ENCODE peak calls at places on chromosomes 4 and X, in five cellular contexts. One of them, this sample, is unnamed.

GRCh38 chrX:40268126-40268525 is 170.4 kb upstream of the BCOR start:
- DNase-seq in ovary: no peak
- DNase-seq in fibroblast of lung: no peak
- DNase-seq in tibial artery: no peak
- DNase-seq in HCT116: no peak
- DNase-seq in this sample: no peak

GRCh38 chrX:34341258-34341657 is 209.1 kb upstream of the FAM47A start:
- DNase-seq in ovary: no peak
- DNase-seq in fibroblast of lung: no peak
- DNase-seq in tibial artery: no peak
- DNase-seq in HCT116: no peak
- DNase-seq in this sample: no peak

GRCh38 chrX:72100051-72100755 is 31.5 kb downstream of the RTL5 start:
- DNase-seq in ovary: no peak
- DNase-seq in fibroblast of lung: no peak
- DNase-seq in tibial artery: no peak
- DNase-seq in HCT116: no peak
- DNase-seq in this sample: no peak

GRCh38 chr4:71009796-71010588 is 16.5 kb downstream of the DCK start:
- DNase-seq in ovary: no peak
- DNase-seq in fibroblast of lung: peak; percentile 70
- DNase-seq in tibial artery: no peak
- DNase-seq in HCT116: peak; percentile 39
- DNase-seq in this sample: peak; percentile 56

GRCh38 chr4:185709802-185710486 is 102.0 kb downstream of the SORBS2 start:
- DNase-seq in ovary: no peak
- DNase-seq in fibroblast of lung: peak; percentile 18
- DNase-seq in tibial artery: no peak
- DNase-seq in HCT116: no peak
- DNase-seq in this sample: no peak

GRCh38 chr4:127425202-127425845 is 207.4 kb upstream of the INTU start:
- DNase-seq in ovary: no peak
- DNase-seq in fibroblast of lung: no peak
- DNase-seq in tibial artery: no peak
- DNase-seq in HCT116: no peak
- DNase-seq in this sample: no peak

GRCh38 chr4:24015782-24016181 is 125.9 kb upstream of the PPARGC1A start:
- DNase-seq in ovary: no peak
- DNase-seq in fibroblast of lung: no peak
- DNase-seq in tibial artery: no peak
- DNase-seq in HCT116: no peak
- DNase-seq in this sample: no peak

GRCh38 chrX:148316446-148316845 is 184.0 kb upstream of the AFF2 start:
- DNase-seq in ovary: no peak
- DNase-seq in fibroblast of lung: no peak
- DNase-seq in tibial artery: no peak
- DNase-seq in HCT116: no peak
- DNase-seq in this sample: no peak

GRCh38 chr4:173046818-173047217 is 121.8 kb upstream of the GALNT7 start:
- DNase-seq in ovary: no peak
- DNase-seq in fibroblast of lung: no peak
- DNase-seq in tibial artery: no peak
- DNase-seq in HCT116: no peak
- DNase-seq in this sample: peak; percentile 3

GRCh38 chrX:118521435-118521834 is 25.8 kb downstream of the DOCK11 start:
- DNase-seq in ovary: no peak
- DNase-seq in fibroblast of lung: peak; percentile 81
- DNase-seq in tibial artery: no peak
- DNase-seq in HCT116: no peak
- DNase-seq in this sample: peak; percentile 76

GRCh38 chrX:12789976-12790375 is 1.2 kb upstream of the PRPS2 start:
- DNase-seq in ovary: no peak
- DNase-seq in fibroblast of lung: no peak
- DNase-seq in tibial artery: no peak
- DNase-seq in HCT116: no peak
- DNase-seq in this sample: no peak

GRCh38 chr4:165905405-165906027 is 32.5 kb downstream of the TLL1 start:
- DNase-seq in ovary: no peak
- DNase-seq in fibroblast of lung: no peak
- DNase-seq in tibial artery: no peak
- DNase-seq in HCT116: no peak
- DNase-seq in this sample: no peak

GRCh38 chrX:41779058-41779564 is 55.1 kb downstream of the GPR82 start:
- DNase-seq in ovary: no peak
- DNase-seq in fibroblast of lung: peak; percentile 77
- DNase-seq in tibial artery: no peak
- DNase-seq in HCT116: peak; percentile 47
- DNase-seq in this sample: peak; percentile 85

GRCh38 chr4:137310156-137310555 is 222.1 kb downstream of the PCDH18 start:
- DNase-seq in ovary: no peak
- DNase-seq in fibroblast of lung: no peak
- DNase-seq in tibial artery: no peak
- DNase-seq in HCT116: no peak
- DNase-seq in this sample: peak; percentile 4

GRCh38 chr4:28225005-28225404 is 1364.4 kb downstream of the STIM2 start:
- DNase-seq in ovary: no peak
- DNase-seq in fibroblast of lung: peak; percentile 41
- DNase-seq in tibial artery: no peak
- DNase-seq in HCT116: peak; percentile 8
- DNase-seq in this sample: peak; percentile 67

GRCh38 chr4:154125340-154125739 is 336.5 kb upstream of the SFRP2 start:
- DNase-seq in ovary: no peak
- DNase-seq in fibroblast of lung: no peak
- DNase-seq in tibial artery: no peak
- DNase-seq in HCT116: no peak
- DNase-seq in this sample: no peak

GRCh38 chr4:16199132-16199531 is 27.1 kb downstream of the TAPT1 start:
- DNase-seq in ovary: no peak
- DNase-seq in fibroblast of lung: peak; percentile 56
- DNase-seq in tibial artery: no peak
- DNase-seq in HCT116: no peak
- DNase-seq in this sample: peak; percentile 37

GRCh38 chr4:38189445-38189844 is 229.2 kb downstream of the PTTG2 start:
- DNase-seq in ovary: no peak
- DNase-seq in fibroblast of lung: peak; percentile 96
- DNase-seq in tibial artery: no peak
- DNase-seq in HCT116: peak; percentile 90
- DNase-seq in this sample: peak; percentile 95

GRCh38 chrX:7432901-7433300 is 284.9 kb upstream of the PUDP start:
- DNase-seq in ovary: no peak
- DNase-seq in fibroblast of lung: no peak
- DNase-seq in tibial artery: no peak
- DNase-seq in HCT116: no peak
- DNase-seq in this sample: no peak

GRCh38 chrX:50180073-50180940 is 20.5 kb downstream of the AKAP4 start:
- DNase-seq in ovary: no peak
- DNase-seq in fibroblast of lung: no peak
- DNase-seq in tibial artery: no peak
- DNase-seq in HCT116: no peak
- DNase-seq in this sample: no peak

GRCh38 chr4:89889289-89889688 is 5.4 kb upstream of the MMRN1 start:
- DNase-seq in ovary: no peak
- DNase-seq in fibroblast of lung: no peak
- DNase-seq in tibial artery: peak; percentile 48
- DNase-seq in HCT116: no peak
- DNase-seq in this sample: no peak

GRCh38 chr4:39104255-39104654 is 42.2 kb downstream of the KLHL5 start:
- DNase-seq in ovary: no peak
- DNase-seq in fibroblast of lung: no peak
- DNase-seq in tibial artery: no peak
- DNase-seq in HCT116: no peak
- DNase-seq in this sample: peak; percentile 15

GRCh38 chrX:47198687-47199080 is 5.1 kb downstream of the UBA1 start:
- DNase-seq in ovary: no peak
- DNase-seq in fibroblast of lung: no peak
- DNase-seq in tibial artery: no peak
- DNase-seq in HCT116: no peak
- DNase-seq in this sample: no peak

GRCh38 chrX:84415155-84415554 is 87.1 kb downstream of the HDX start:
- DNase-seq in ovary: no peak
- DNase-seq in fibroblast of lung: no peak
- DNase-seq in tibial artery: no peak
- DNase-seq in HCT116: no peak
- DNase-seq in this sample: no peak

GRCh38 chrX:2862404-2862803 is 33.7 kb downstream of the GYG2 start:
- DNase-seq in ovary: no peak
- DNase-seq in fibroblast of lung: no peak
- DNase-seq in tibial artery: no peak
- DNase-seq in HCT116: no peak
- DNase-seq in this sample: no peak
- H3K9me3 ChIP-seq in ovary: no peaks in the 10 kb centered on the region
- H3K9me3 ChIP-seq in fibroblast of lung: no peaks in the 10 kb centered on the region
- H3K9me3 ChIP-seq in tibial artery: no peaks in the 10 kb centered on the region
- H3K9me3 ChIP-seq in HCT116: no peaks in the 10 kb centered on the region
- H3K9me3 ChIP-seq in this sample: no peaks in the 10 kb centered on the region

GRCh38 chrX:115939636-115940160 is 230.8 kb upstream of the AGTR2 start:
- DNase-seq in ovary: no peak
- DNase-seq in fibroblast of lung: no peak
- DNase-seq in tibial artery: no peak
- DNase-seq in HCT116: no peak
- DNase-seq in this sample: no peak

GRCh38 chrX:115940348-115940747 is 230.2 kb upstream of the AGTR2 start:
- DNase-seq in ovary: no peak
- DNase-seq in fibroblast of lung: no peak
- DNase-seq in tibial artery: no peak
- DNase-seq in HCT116: no peak
- DNase-seq in this sample: no peak

GRCh38 chrX:115941388-115941787 is 229.2 kb upstream of the AGTR2 start:
- DNase-seq in ovary: no peak
- DNase-seq in fibroblast of lung: no peak
- DNase-seq in tibial artery: no peak
- DNase-seq in HCT116: no peak
- DNase-seq in this sample: no peak

GRCh38 chrX:115940888-115941332 is 229.6 kb upstream of the AGTR2 start:
- DNase-seq in ovary: peak; percentile 81
- DNase-seq in fibroblast of lung: peak; percentile 0
- DNase-seq in tibial artery: peak; percentile 26
- DNase-seq in HCT116: no peak
- DNase-seq in this sample: peak; percentile 45

GRCh38 chrX:115939070-115939469 is 231.5 kb upstream of the AGTR2 start:
- DNase-seq in ovary: no peak
- DNase-seq in fibroblast of lung: no peak
- DNase-seq in tibial artery: no peak
- DNase-seq in HCT116: no peak
- DNase-seq in this sample: no peak
- H3K9me3 ChIP-seq in ovary: no peaks in the 10 kb centered on the region
- H3K9me3 ChIP-seq in fibroblast of lung: no peaks in the 10 kb centered on the region
- H3K9me3 ChIP-seq in tibial artery: no peaks in the 10 kb centered on the region
- H3K9me3 ChIP-seq in HCT116: no peaks in the 10 kb centered on the region
- H3K9me3 ChIP-seq in this sample: peaks cover 14% of the 10 kb centered on the region

DNA sequence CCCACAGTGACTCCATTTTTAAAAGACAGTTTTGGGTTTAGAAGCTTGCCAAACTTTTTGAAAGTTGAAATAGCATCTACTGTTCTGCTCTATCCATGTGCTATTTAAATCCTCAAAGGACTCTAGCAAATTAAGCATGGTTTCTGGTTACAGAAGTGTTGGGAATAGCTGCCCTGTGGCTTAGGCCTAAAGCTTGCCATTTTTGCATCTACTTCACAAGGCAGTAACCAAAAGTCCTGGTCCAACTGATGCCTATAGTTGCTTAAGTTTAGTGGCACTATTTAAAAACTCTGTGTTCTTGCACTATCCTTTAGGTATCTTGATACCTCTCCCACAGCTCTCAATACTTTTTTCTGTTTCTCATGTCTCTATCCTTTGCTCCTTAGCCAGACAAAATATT is 251.0 kb upstream of the GPC4 start:
- DNase-seq in ovary: no peak
- DNase-seq in fibroblast of lung: no peak
- DNase-seq in tibial artery: no peak
- DNase-seq in HCT116: no peak
- DNase-seq in this sample: no peak
- H3K9me3 ChIP-seq in ovary: no peaks in the 10 kb centered on the region
- H3K9me3 ChIP-seq in fibroblast of lung: no peaks in the 10 kb centered on the region
- H3K9me3 ChIP-seq in tibial artery: no peaks in the 10 kb centered on the region
- H3K9me3 ChIP-seq in HCT116: no peaks in the 10 kb centered on the region
- H3K9me3 ChIP-seq in this sample: no peaks in the 10 kb centered on the region

GRCh38 chr4:118338518-118338917 is 14.3 kb downstream of the PRSS12 start:
- DNase-seq in ovary: no peak
- DNase-seq in fibroblast of lung: no peak
- DNase-seq in tibial artery: no peak
- DNase-seq in HCT116: no peak
- DNase-seq in this sample: no peak

GRCh38 chr4:118337954-118338353 is 14.8 kb downstream of the PRSS12 start:
- DNase-seq in ovary: no peak
- DNase-seq in fibroblast of lung: no peak
- DNase-seq in tibial artery: no peak
- DNase-seq in HCT116: no peak
- DNase-seq in this sample: peak; percentile 36

GRCh38 chr4:118340109-118340508 is 12.7 kb downstream of the PRSS12 start:
- DNase-seq in ovary: no peak
- DNase-seq in fibroblast of lung: no peak
- DNase-seq in tibial artery: no peak
- DNase-seq in HCT116: no peak
- DNase-seq in this sample: no peak

GRCh38 chr4:118335774-118336173 is 17.0 kb downstream of the PRSS12 start:
- DNase-seq in ovary: no peak
- DNase-seq in fibroblast of lung: no peak
- DNase-seq in tibial artery: no peak
- DNase-seq in HCT116: no peak
- DNase-seq in this sample: no peak

GRCh38 chr4:118338981-118339765 is 13.6 kb downstream of the PRSS12 start:
- DNase-seq in ovary: no peak
- DNase-seq in fibroblast of lung: peak; percentile 70
- DNase-seq in tibial artery: no peak
- DNase-seq in HCT116: no peak
- DNase-seq in this sample: peak; percentile 91
- H3K9me3 ChIP-seq in ovary: no peaks in the 10 kb centered on the region
- H3K9me3 ChIP-seq in fibroblast of lung: no peaks in the 10 kb centered on the region
- H3K9me3 ChIP-seq in tibial artery: no peaks in the 10 kb centered on the region
- H3K9me3 ChIP-seq in HCT116: no peaks in the 10 kb centered on the region
- H3K9me3 ChIP-seq in this sample: no peaks in the 10 kb centered on the region

DNA sequence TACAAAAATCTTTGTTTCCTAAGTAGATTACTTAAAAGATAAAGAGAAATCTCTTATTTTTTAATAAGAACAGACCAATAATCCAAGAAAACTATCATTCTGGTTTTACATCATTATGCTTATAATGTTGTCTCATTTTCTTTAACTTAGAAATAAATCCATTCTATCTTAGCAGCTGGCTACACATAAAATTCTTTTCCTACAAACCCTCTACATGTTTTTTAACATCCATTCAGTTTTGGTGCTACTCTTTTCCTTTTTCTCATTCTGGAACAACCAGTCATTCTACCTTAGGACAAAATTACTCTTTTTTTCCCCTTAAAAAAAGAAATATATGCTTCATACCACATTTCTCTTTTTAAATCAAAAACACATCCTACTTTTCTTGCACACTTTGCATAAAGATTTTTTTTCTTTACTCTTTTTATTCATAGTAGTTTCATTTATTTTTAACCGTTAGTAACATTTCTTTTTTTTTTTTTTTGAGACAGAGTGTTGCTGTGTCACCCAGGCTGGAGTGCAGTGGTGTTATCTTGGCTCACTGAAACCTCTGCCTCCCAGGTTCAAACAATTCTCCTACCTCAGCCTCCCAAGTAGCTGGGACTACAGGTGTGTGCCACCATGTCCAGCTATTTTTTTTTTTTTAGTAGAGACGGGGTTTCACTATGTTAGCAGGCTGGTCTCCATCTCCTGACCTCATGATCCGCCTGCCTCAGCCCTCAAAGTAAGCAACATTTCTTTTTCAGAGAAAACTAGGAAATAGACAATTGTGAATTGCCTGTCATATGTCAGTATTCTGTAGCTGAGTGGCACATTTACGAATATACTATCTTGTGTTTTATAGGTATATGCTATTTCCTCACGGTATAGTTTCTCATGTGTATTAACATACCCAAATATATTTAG is 562.8 kb downstream of the ADGRL3 start:
- DNase-seq in ovary: no peak
- DNase-seq in fibroblast of lung: no peak
- DNase-seq in tibial artery: no peak
- DNase-seq in HCT116: no peak
- DNase-seq in this sample: no peak
- H3K9me3 ChIP-seq in ovary: peaks cover 5% of the 10 kb centered on the region
- H3K9me3 ChIP-seq in fibroblast of lung: no peaks in the 10 kb centered on the region
- H3K9me3 ChIP-seq in tibial artery: peaks cover 10% of the 10 kb centered on the region
- H3K9me3 ChIP-seq in HCT116: peaks cover 3% of the 10 kb centered on the region
- H3K9me3 ChIP-seq in this sample: no peaks in the 10 kb centered on the region

This sample was measured in IMR-90.